ENCODE peak calls at places on chromosome 19, in five cellular contexts. One of them, this sample, is unnamed.

GRCh38 chr19:45825917-45826893 is 11.1 kb upstream of the RSPH6A start:
- DNase-seq in Panc1: no peak
- DNase-seq in transverse colon: no peak
- DNase-seq in astrocyte of the spinal cord: no peak
- DNase-seq in AG09309: no peak
- DNase-seq in this sample: no peak

GRCh38 chr19:590396-590745 is 690 bp downstream of the HCN2 start:
- DNase-seq in Panc1: no peak
- DNase-seq in transverse colon: no peak
- DNase-seq in astrocyte of the spinal cord: peak
- DNase-seq in AG09309: no peak
- DNase-seq in this sample: no peak

GRCh38 chr19:3655402-3656072 is 28.9 kb upstream of the CACTIN start:
- DNase-seq in Panc1: no peak
- DNase-seq in transverse colon: peak
- DNase-seq in astrocyte of the spinal cord: peak
- DNase-seq in AG09309: peak
- DNase-seq in this sample: no peak

GRCh38 chr19:35773020-35773809 is 2.1 kb upstream of the ARHGAP33 start:
- DNase-seq in Panc1: no peak
- DNase-seq in transverse colon: no peak
- DNase-seq in astrocyte of the spinal cord: no peak
- DNase-seq in AG09309: no peak
- DNase-seq in this sample: peak

GRCh38 chr19:2051771-2052704 is 994 bp upstream of the MKNK2 start:
- DNase-seq in Panc1: no peak
- DNase-seq in transverse colon: peak
- DNase-seq in astrocyte of the spinal cord: no peak
- DNase-seq in AG09309: no peak
- DNase-seq in this sample: no peak

GRCh38 chr19:8585057-8585893 is 8.0 kb upstream of the MYO1F start:
- DNase-seq in Panc1: no peak
- DNase-seq in transverse colon: no peak
- DNase-seq in astrocyte of the spinal cord: no peak
- DNase-seq in AG09309: no peak
- DNase-seq in this sample: no peak

GRCh38 chr19:55526216-55527196 is 10.4 kb downstream of the SBK2 start:
- DNase-seq in Panc1: no peak
- DNase-seq in transverse colon: peak
- DNase-seq in astrocyte of the spinal cord: peak
- DNase-seq in AG09309: no peak
- DNase-seq in this sample: peak

GRCh38 chr19:2478324-2478755 is 2.4 kb downstream of the GADD45B start:
- DNase-seq in Panc1: no peak
- DNase-seq in transverse colon: peak
- DNase-seq in astrocyte of the spinal cord: peak
- DNase-seq in AG09309: no peak
- DNase-seq in this sample: no peak

GRCh38 chr19:15576526-15577156 is 38.4 kb upstream of the CYP4F8 start:
- DNase-seq in Panc1: no peak
- DNase-seq in transverse colon: no peak
- DNase-seq in astrocyte of the spinal cord: no peak
- DNase-seq in AG09309: no peak
- DNase-seq in this sample: no peak

GRCh38 chr19:47436712-47437401 is 17.5 kb upstream of the MEIS3 start:
- DNase-seq in Panc1: peak
- DNase-seq in transverse colon: peak
- DNase-seq in astrocyte of the spinal cord: peak
- DNase-seq in AG09309: no peak
- DNase-seq in this sample: no peak

GRCh38 chr19:4933528-4933927 is 24.2 kb downstream of the UHRF1 start:
- DNase-seq in Panc1: no peak
- DNase-seq in transverse colon: peak
- DNase-seq in astrocyte of the spinal cord: peak
- DNase-seq in AG09309: no peak
- DNase-seq in this sample: no peak

GRCh38 chr19:31819837-31820236 is 470.6 kb upstream of the TSHZ3 start:
- DNase-seq in Panc1: no peak
- DNase-seq in transverse colon: no peak
- DNase-seq in astrocyte of the spinal cord: no peak
- DNase-seq in AG09309: no peak
- DNase-seq in this sample: no peak

GRCh38 chr19:32224371-32225244 is 120.8 kb upstream of the ZNF507 start:
- DNase-seq in Panc1: no peak
- DNase-seq in transverse colon: peak
- DNase-seq in astrocyte of the spinal cord: peak
- DNase-seq in AG09309: no peak
- DNase-seq in this sample: no peak

GRCh38 chr19:4467835-4468234 is 4.3 kb upstream of the HDGFL2 start:
- DNase-seq in Panc1: no peak
- DNase-seq in transverse colon: no peak
- DNase-seq in astrocyte of the spinal cord: no peak
- DNase-seq in AG09309: no peak
- DNase-seq in this sample: no peak

GRCh38 chr19:14023404-14024235 is 4.3 kb upstream of the RLN3 start:
- DNase-seq in Panc1: no peak
- DNase-seq in transverse colon: peak
- DNase-seq in astrocyte of the spinal cord: peak
- DNase-seq in AG09309: no peak
- DNase-seq in this sample: no peak

GRCh38 chr19:16168465-16169081 is 4.8 kb downstream of the CIB3 start:
- DNase-seq in Panc1: no peak
- DNase-seq in transverse colon: no peak
- DNase-seq in astrocyte of the spinal cord: no peak
- DNase-seq in AG09309: no peak
- DNase-seq in this sample: no peak

GRCh38 chr19:29837448-29837961 is 25.7 kb downstream of the CCNE1 start:
- DNase-seq in Panc1: no peak
- DNase-seq in transverse colon: no peak
- DNase-seq in astrocyte of the spinal cord: no peak
- DNase-seq in AG09309: no peak
- DNase-seq in this sample: no peak

GRCh38 chr19:3807131-3807480 is 20.9 kb upstream of the MATK start:
- DNase-seq in Panc1: no peak
- DNase-seq in transverse colon: no peak
- DNase-seq in astrocyte of the spinal cord: no peak
- DNase-seq in AG09309: no peak
- DNase-seq in this sample: no peak

GRCh38 chr19:943551-944170 is 17.8 kb downstream of the ARID3A start:
- DNase-seq in Panc1: no peak
- DNase-seq in transverse colon: no peak
- DNase-seq in astrocyte of the spinal cord: no peak
- DNase-seq in AG09309: no peak
- DNase-seq in this sample: no peak

GRCh38 chr19:6003976-6004375 is 26.0 kb upstream of the RANBP3 start:
- DNase-seq in Panc1: no peak
- DNase-seq in transverse colon: no peak
- DNase-seq in astrocyte of the spinal cord: no peak
- DNase-seq in AG09309: no peak
- DNase-seq in this sample: no peak

GRCh38 chr19:28422791-28423650 is 789.9 kb downstream of the UQCRFS1 start:
- DNase-seq in Panc1: no peak
- DNase-seq in transverse colon: no peak
- DNase-seq in astrocyte of the spinal cord: no peak
- DNase-seq in AG09309: no peak
- DNase-seq in this sample: no peak

GRCh38 chr19:14555918-14556661 is 15.8 kb downstream of the NDUFB7 start:
- DNase-seq in Panc1: no peak
- DNase-seq in transverse colon: no peak
- DNase-seq in astrocyte of the spinal cord: peak
- DNase-seq in AG09309: no peak
- DNase-seq in this sample: no peak

GRCh38 chr19:49020931-49021895 is 2.9 kb downstream of the CGB3 start:
- DNase-seq in Panc1: no peak
- DNase-seq in transverse colon: no peak
- DNase-seq in astrocyte of the spinal cord: no peak
- DNase-seq in AG09309: no peak
- DNase-seq in this sample: no peak
- TF ChIP-seq CTCF in Panc1: no peak
- TF ChIP-seq CTCF in transverse colon: no peak
- TF ChIP-seq CTCF in astrocyte of the spinal cord: no peak
- TF ChIP-seq CTCF in AG09309: no peak
- TF ChIP-seq CTCF in this sample: no peak

DNA sequence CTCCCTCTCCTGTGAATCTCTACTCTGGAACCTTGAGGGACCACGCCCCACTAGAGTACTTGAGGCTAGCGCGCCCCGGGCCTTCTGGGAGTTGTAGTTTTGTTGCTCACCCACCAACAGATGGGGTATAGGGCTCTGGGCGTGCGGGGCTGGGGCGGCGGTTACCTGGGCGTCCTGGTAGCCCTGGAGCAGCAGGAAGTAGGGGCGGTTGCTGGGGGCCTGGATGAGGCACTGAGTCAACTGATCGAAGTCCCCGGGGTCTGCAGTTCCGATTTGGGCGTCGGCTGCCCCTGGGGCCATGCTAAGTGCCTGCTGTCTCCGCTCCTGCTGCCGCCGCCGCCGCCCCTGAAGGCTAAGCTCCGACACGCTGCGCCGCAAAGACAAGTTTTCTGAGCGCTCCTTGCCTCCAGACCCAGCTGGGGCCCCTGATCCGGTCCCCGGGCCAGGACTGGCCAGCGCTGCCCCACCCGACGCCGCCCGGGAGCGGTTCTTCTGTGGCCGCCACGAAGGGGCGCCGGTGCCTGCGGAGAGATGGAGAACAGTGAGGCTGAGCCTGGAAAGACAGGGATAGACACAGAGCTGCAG is 5.3 kb downstream of the RASIP1 start:
- DNase-seq in Panc1: no peak
- DNase-seq in transverse colon: peak
- DNase-seq in astrocyte of the spinal cord: peak
- DNase-seq in AG09309: no peak
- DNase-seq in this sample: no peak
- H3K4me3 ChIP-seq in Panc1: no peak
- H3K4me3 ChIP-seq in transverse colon: no peak
- H3K4me3 ChIP-seq in astrocyte of the spinal cord: peak
- H3K4me3 ChIP-seq in AG09309: no peak
- H3K4me3 ChIP-seq in this sample: peak

DNA sequence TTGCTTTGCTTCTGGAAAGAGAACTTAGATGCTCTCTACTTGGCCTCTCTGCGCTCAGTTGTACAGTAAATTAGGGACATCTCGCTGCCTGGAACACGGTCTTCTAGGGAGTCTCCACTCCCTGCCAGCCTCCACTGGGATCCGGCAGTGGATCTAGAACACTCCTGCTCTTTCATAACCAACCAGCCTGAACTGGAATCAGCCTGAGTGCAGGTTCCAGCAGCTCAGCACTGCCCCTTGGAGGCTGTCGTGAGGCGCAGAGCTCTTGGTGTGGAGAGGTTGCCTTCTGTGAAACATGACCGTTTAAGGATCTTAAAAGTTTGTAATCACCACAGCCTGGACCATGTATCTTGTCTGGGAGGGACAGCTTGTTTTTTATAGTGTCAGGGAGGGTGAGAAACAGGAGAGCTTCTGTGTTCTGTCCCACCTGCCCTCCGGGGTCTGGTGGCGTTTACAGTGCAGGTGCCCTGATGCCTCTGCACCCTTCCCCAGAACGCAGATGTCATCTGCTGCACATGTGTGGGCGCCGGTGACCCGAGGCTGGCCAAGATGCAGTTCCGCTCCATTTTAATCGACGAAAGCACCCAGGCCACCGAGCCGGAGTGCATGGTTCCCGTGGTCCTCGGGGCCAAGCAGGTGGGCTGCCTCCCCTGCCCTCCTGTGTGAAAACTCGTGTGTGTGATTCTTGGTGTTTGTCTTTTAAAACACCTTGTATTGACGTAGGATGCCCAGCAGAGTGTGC is 24.8 kb downstream of the UPF1 start:
- DNase-seq in Panc1: no peak
- DNase-seq in transverse colon: no peak
- DNase-seq in astrocyte of the spinal cord: no peak
- DNase-seq in AG09309: no peak
- DNase-seq in this sample: no peak
- TF ChIP-seq CTCF in Panc1: no peak
- TF ChIP-seq CTCF in transverse colon: no peak
- TF ChIP-seq CTCF in astrocyte of the spinal cord: peak
- TF ChIP-seq CTCF in AG09309: peak
- TF ChIP-seq CTCF in this sample: peak

GRCh38 chr19:10580979-10581631 is 6.0 kb downstream of the AP1M2 start:
- DNase-seq in Panc1: peak
- DNase-seq in transverse colon: peak
- DNase-seq in astrocyte of the spinal cord: peak
- DNase-seq in AG09309: peak
- DNase-seq in this sample: no peak

GRCh38 chr19:10583021-10583776 is 3.9 kb downstream of the AP1M2 start:
- DNase-seq in Panc1: no peak
- DNase-seq in transverse colon: no peak
- DNase-seq in astrocyte of the spinal cord: no peak
- DNase-seq in AG09309: no peak
- DNase-seq in this sample: no peak

GRCh38 chr19:10575011-10575716 is 6.4 kb upstream of the CDKN2D start:
- DNase-seq in Panc1: no peak
- DNase-seq in transverse colon: no peak
- DNase-seq in astrocyte of the spinal cord: no peak
- DNase-seq in AG09309: no peak
- DNase-seq in this sample: no peak

GRCh38 chr19:10574462-10574861 is 5.7 kb upstream of the CDKN2D start:
- DNase-seq in Panc1: no peak
- DNase-seq in transverse colon: no peak
- DNase-seq in astrocyte of the spinal cord: no peak
- DNase-seq in AG09309: no peak
- DNase-seq in this sample: no peak

GRCh38 chr19:10577951-10578350 is 9.2 kb downstream of the AP1M2 start:
- DNase-seq in Panc1: no peak
- DNase-seq in transverse colon: no peak
- DNase-seq in astrocyte of the spinal cord: no peak
- DNase-seq in AG09309: no peak
- DNase-seq in this sample: no peak
- H3K4me3 ChIP-seq in Panc1: no peak
- H3K4me3 ChIP-seq in transverse colon: no peak
- H3K4me3 ChIP-seq in astrocyte of the spinal cord: no peak
- H3K4me3 ChIP-seq in AG09309: no peak
- H3K4me3 ChIP-seq in this sample: no peak

DNA sequence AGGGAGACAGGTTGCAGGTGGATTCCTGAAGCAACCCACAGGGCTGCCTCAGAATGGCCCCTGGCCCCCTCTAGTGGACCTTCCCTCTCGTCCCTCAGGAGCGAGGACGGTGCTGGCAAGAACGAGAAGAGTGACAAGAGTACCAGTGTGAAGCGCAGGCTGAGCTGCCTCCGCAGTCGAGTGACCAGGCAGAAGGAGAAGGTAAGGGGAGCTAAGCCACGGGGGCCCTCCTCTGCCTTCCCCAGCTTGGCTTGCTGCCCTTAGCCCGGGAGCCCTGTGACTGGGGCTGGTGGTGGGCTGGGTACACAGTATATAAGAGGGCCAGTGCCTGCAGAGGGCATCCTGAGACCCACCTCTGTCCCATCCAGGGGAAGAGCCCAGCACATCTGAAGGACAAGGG is 34.0 kb downstream of the ARHGEF18 start:
- DNase-seq in Panc1: no peak
- DNase-seq in transverse colon: no peak
- DNase-seq in astrocyte of the spinal cord: no peak
- DNase-seq in AG09309: no peak
- DNase-seq in this sample: no peak
- TF ChIP-seq CTCF in Panc1: no peak
- TF ChIP-seq CTCF in transverse colon: no peak
- TF ChIP-seq CTCF in astrocyte of the spinal cord: no peak
- TF ChIP-seq CTCF in AG09309: no peak
- TF ChIP-seq CTCF in this sample: no peak

GRCh38 chr19:10318807-10319426 is 3.1 kb upstream of the FDX2 start:
- DNase-seq in Panc1: no peak
- DNase-seq in transverse colon: no peak
- DNase-seq in astrocyte of the spinal cord: no peak
- DNase-seq in AG09309: no peak
- DNase-seq in this sample: no peak
- H3K4me3 ChIP-seq in Panc1: no peak
- H3K4me3 ChIP-seq in transverse colon: no peak
- H3K4me3 ChIP-seq in astrocyte of the spinal cord: no peak
- H3K4me3 ChIP-seq in AG09309: no peak
- H3K4me3 ChIP-seq in this sample: no peak

GRCh38 chr19:21912654-21913053 is 76.7 kb upstream of the ZNF43 start:
- DNase-seq in Panc1: no peak
- DNase-seq in transverse colon: no peak
- DNase-seq in astrocyte of the spinal cord: no peak
- DNase-seq in AG09309: no peak
- DNase-seq in this sample: no peak
- TF ChIP-seq CTCF in Panc1: peak
- TF ChIP-seq CTCF in transverse colon: no peak
- TF ChIP-seq CTCF in astrocyte of the spinal cord: no peak
- TF ChIP-seq CTCF in AG09309: no peak
- TF ChIP-seq CTCF in this sample: no peak

This sample was measured in epithelial cell of proximal tubule.